ENCODE peak calls at places on chromosome 15, in four cellular contexts. Z is stimulated activated CD4-positive, alpha-beta T cell treated with anti-CD3 and anti-CD28 coated beads, TNF-alpha, amount 100 ng/mL, for 4 hours; X is NCI-H460; T is HFF-Myc. B is an unnamed sample.

GRCh38 chr15:72825831-72826230 is 42.3 kb upstream of the ADPGK start:
- DNase-seq in T (no peak), X (no peak), Z (no peak), B (no peak)

GRCh38 chr15:98025237-98025636 is 64.7 kb downstream of the ARRDC4 start:
- DNase-seq in Z (no peak), X (no peak), T (peak), B (no peak)

GRCh38 chr15:64146520-64146884 is 5.0 kb upstream of the SNX22 start:
- DNase-seq in Z (no peak), X (no peak), T (no peak), B (no peak)

GRCh38 chr15:65189102-65189740 is 4.1 kb upstream of the CLPX start:
- DNase-seq in Z (no peak), T (no peak), X (peak), B (no peak)

GRCh38 chr15:62899090-62899493 is 143.5 kb upstream of the TPM1 start:
- DNase-seq in T (no peak), Z (no peak), X (no peak), B (no peak)

GRCh38 chr15:27238209-27238608 is 267.2 kb downstream of the GABRG3 start:
- DNase-seq in X (no peak), Z (no peak), T (no peak), B (no peak)

GRCh38 chr15:65303687-65304392 is 637 bp upstream of the RNU5B-1 start:
- DNase-seq in Z (peak), X (peak), T (no peak), B (peak)

GRCh38 chr15:99976811-99977271 is 243.6 kb upstream of the LYSMD4 start:
- DNase-seq in X (no peak), T (no peak), Z (no peak), B (no peak)

GRCh38 chr15:85073556-85074194 is 92.0 kb downstream of the PDE8A start:
- DNase-seq in T (no peak), X (peak), Z (no peak), B (no peak)

GRCh38 chr15:52440414-52440813 is 88.3 kb downstream of the MYO5A start:
- DNase-seq in X (no peak), T (no peak), Z (peak), B (no peak)

GRCh38 chr15:82641129-82641798 is 5.9 kb downstream of the CPEB1 start:
- DNase-seq in T (no peak), X (no peak), Z (no peak), B (no peak)

GRCh38 chr15:26235148-26235769 is 372.1 kb upstream of the ATP10A start:
- DNase-seq in T (no peak), Z (no peak), X (no peak), B (no peak)

GRCh38 chr15:34336947-34337556 is 529 bp downstream of the SLC12A6 start:
- DNase-seq in X (no peak), Z (no peak), T (no peak), B (peak)

GRCh38 chr15:67176195-67176971 is 78.1 kb downstream of the AAGAB start:
- DNase-seq in Z (no peak), X (no peak), T (no peak), B (no peak)

GRCh38 chr15:79339588-79340314 is 28.8 kb downstream of the TMED3 start:
- DNase-seq in Z (no peak), X (peak), T (peak), B (no peak)

GRCh38 chr15:99320374-99321215 is 69.3 kb downstream of the LRRC28 start:
- DNase-seq in T (no peak), Z (no peak), X (no peak), B (no peak)

GRCh38 chr15:91049378-91050127 is 27.2 kb upstream of the VPS33B start:
- DNase-seq in X (peak), Z (peak), T (peak), B (peak)

GRCh38 chr15:68802373-68802772 is 18.3 kb downstream of the ANP32A start:
- DNase-seq in T (no peak), X (no peak), Z (no peak), B (no peak)

GRCh38 chr15:69389426-69389825 is 24.7 kb upstream of the KIF23 start:
- DNase-seq in Z (no peak), X (no peak), T (no peak), B (no peak)

GRCh38 chr15:58463815-58464697 is 32.3 kb downstream of the LIPC start:
- DNase-seq in T (no peak), Z (no peak), X (no peak), B (no peak)

GRCh38 chr15:68483165-68483564 is 51.2 kb upstream of the ITGA11 start:
- DNase-seq in T (no peak), X (no peak), Z (no peak), B (no peak)

GRCh38 chr15:40420793-40421192 is 15.2 kb downstream of the IVD start:
- DNase-seq in Z (no peak), X (no peak), T (no peak), B (no peak)

GRCh38 chr15:62594017-62594416 is 428.9 kb upstream of the C2CD4B start:
- DNase-seq in Z (no peak), X (no peak), T (peak), B (no peak)

GRCh38 chr15:52008698-52009434 is 10.2 kb upstream of the MAPK6 start:
- DNase-seq in Z (no peak), X (no peak), T (no peak), B (no peak)

GRCh38 chr15:77647961-77648360 is 15.2 kb upstream of the LINGO1 start:
- DNase-seq in Z (no peak), T (no peak), X (no peak), B (no peak)

GRCh38 chr15:64574220-64574994 is 114.0 kb downstream of the ZNF609 start:
- DNase-seq in Z (no peak), X (no peak), T (no peak), B (no peak)

GRCh38 chr15:74203914-74204431 is 1.4 kb upstream of the STRA6 start:
- DNase-seq in X (no peak), T (no peak), Z (no peak), B (no peak)

B was measured in naive thymus-derived CD8-positive, alpha-beta T cell.